ENCODE peak calls at places on chromosomes 2 and 18, in ten cellular contexts. P is AG08396; V is stimulated activated naive CD8-positive, alpha-beta T cell treated with anti-CD3 and anti-CD28 coated beads, Interleukin-15, amount 100 ng/mL, for 72 hours; M is stimulated activated CD4-positive, alpha-beta T cell treated with anti-CD3 and anti-CD28 coated beads, TNF-alpha, amount 100 ng/mL, for 4 hours; G is CD8-positive, alpha-beta T cell; U is T-helper 1 cell; Z is HFFc6; H is HEK293T; F is progenitor cell of endocrine pancreas; E is Panc1. R is an unnamed sample.

GRCh38 chr18:10412933-10413332 is 41.5 kb upstream of the APCDD1 start:
- DNase-seq in P (no peak), V (no peak), M (no peak), G (no peak), U (no peak), Z (no peak), H (no peak), F (no peak), E (no peak), R (no peak)

GRCh38 chr2:46519265-46519664 is 39.9 kb downstream of the TMEM247 start:
- DNase-seq in P (no peak), V (no peak), M (no peak), G (no peak), U (no peak), Z (no peak), H (no peak), F (no peak), E (no peak), R (no peak)

GRCh38 chr2:128602699-128603101 is 284.0 kb upstream of the HS6ST1 start:
- DNase-seq in P (no peak), V (no peak), M (no peak), G (no peak), U (no peak), Z (no peak), H (no peak), F (no peak), E (no peak), R (no peak)

GRCh38 chr2:118052474-118052873 is 35.8 kb upstream of the INSIG2 start:
- DNase-seq in P (no peak), V (no peak), M (no peak), G (no peak), U (no peak), Z (no peak), H (no peak), F (no peak), E (no peak), R (no peak)

GRCh38 chr18:72830109-72830508 is 37.7 kb downstream of the NETO1 start:
- DNase-seq in P (peak; percentile 26), V (no peak), M (no peak), G (no peak), U (no peak), Z (no peak), H (no peak), F (peak; percentile 60), E (no peak), R (no peak)

GRCh38 chr2:68653538-68653982 is 10.2 kb downstream of the PROKR1 start:
- DNase-seq in P (peak; percentile 18), V (peak; percentile 68), M (peak; percentile 9), G (peak; percentile 52), U (peak; percentile 87), Z (no peak), H (no peak), F (no peak), E (no peak), R (no peak)

GRCh38 chr2:218615868-218616315 is 8.2 kb downstream of the PLCD4 start:
- DNase-seq in P (no peak), V (no peak), M (no peak), G (no peak), U (no peak), Z (no peak), H (no peak), F (no peak), E (no peak), R (no peak)

GRCh38 chr2:105378921-105379383 is 19.9 kb downstream of the FHL2 start:
- DNase-seq in P (no peak), V (no peak), M (no peak), G (no peak), U (no peak), Z (no peak), H (no peak), F (no peak), E (no peak), R (no peak)

GRCh38 chr2:210337159-210337558 is 22.2 kb upstream of the MYL1 start:
- DNase-seq in P (no peak), V (no peak), M (no peak), G (no peak), U (no peak), Z (no peak), H (peak; percentile 12), F (no peak), E (no peak), R (no peak)

GRCh38 chr2:195848119-195848899 is 191.3 kb downstream of the SLC39A10 start:
- DNase-seq in P (no peak), V (no peak), M (no peak), G (no peak), U (no peak), Z (no peak), H (no peak), F (no peak), E (no peak), R (peak; percentile 1)

GRCh38 chr2:156867201-156867600 is 390.3 kb upstream of the GALNT5 start:
- DNase-seq in P (no peak), V (no peak), M (no peak), G (no peak), U (no peak), Z (no peak), H (no peak), F (no peak), E (no peak), R (no peak)

GRCh38 chr18:13280066-13280795 is 61.7 kb downstream of the LDLRAD4 start:
- DNase-seq in P (no peak), V (no peak), M (no peak), G (no peak), U (no peak), Z (no peak), H (no peak), F (no peak), E (no peak), R (no peak)

GRCh38 chr2:55618025-55618648 is 715 bp upstream of the PPP4R3B start:
- DNase-seq in P (no peak), V (no peak), M (no peak), G (no peak), U (no peak), Z (peak; percentile 0), H (no peak), F (no peak), E (no peak), R (no peak)

GRCh38 chr2:195658541-195658890 is 1.5 kb downstream of the SLC39A10 start:
- DNase-seq in P (peak; percentile 43), V (no peak), M (no peak), G (no peak), U (peak; percentile 62), Z (peak; percentile 73), H (no peak), F (no peak), E (peak; percentile 65), R (no peak)

GRCh38 chr2:216348909-216349308 is 23.4 kb downstream of the MARCHF4 start:
- DNase-seq in P (no peak), V (peak; percentile 28), M (no peak), G (no peak), U (peak; percentile 36), Z (peak; percentile 87), H (no peak), F (no peak), E (no peak), R (no peak)

GRCh38 chr2:86541282-86541681 is 22.0 kb downstream of the CHMP3 start:
- DNase-seq in P (no peak), V (no peak), M (no peak), G (no peak), U (no peak), Z (no peak), H (no peak), F (no peak), E (no peak), R (no peak)

GRCh38 chr2:52976132-52976949 is 791.3 kb upstream of the CHAC2 start:
- DNase-seq in P (no peak), V (no peak), M (no peak), G (no peak), U (no peak), Z (no peak), H (peak; percentile 9), F (no peak), E (peak; percentile 22), R (peak; percentile 36)

GRCh38 chr2:207766697-207767460 is 2.8 kb downstream of the FZD5 start:
- DNase-seq in P (no peak), V (peak; percentile 23), M (no peak), G (no peak), U (no peak), Z (no peak), H (no peak), F (peak; percentile 29), E (no peak), R (no peak)

GRCh38 chr2:218387369-218388194 is 5.5 kb downstream of the SLC11A1 start:
- DNase-seq in P (peak; percentile 62), V (no peak), M (no peak), G (no peak), U (no peak), Z (peak; percentile 57), H (peak; percentile 70), F (no peak), E (no peak), R (no peak)

GRCh38 chr2:95007061-95007609 is 18.4 kb upstream of the MAL start:
- DNase-seq in P (no peak), V (no peak), M (no peak), G (no peak), U (no peak), Z (no peak), H (no peak), F (no peak), E (no peak), R (no peak)

GRCh38 chr2:173021939-173022371 is 53.7 kb upstream of the MAP3K20 start:
- DNase-seq in P (peak; percentile 37), V (no peak), M (no peak), G (no peak), U (no peak), Z (peak; percentile 29), H (peak; percentile 17), F (no peak), E (no peak), R (no peak)

GRCh38 chr2:199851499-199851816 is 466 bp upstream of the FTCDNL1 start:
- DNase-seq in P (no peak), V (no peak), M (no peak), G (no peak), U (no peak), Z (no peak), H (no peak), F (no peak), E (no peak), R (no peak)

GRCh38 chr2:38603402-38604265 is 906 bp upstream of the HNRNPLL start:
- DNase-seq in P (peak; percentile 65), V (peak; percentile 79), M (peak; percentile 73), G (peak; percentile 85), U (peak; percentile 92), Z (peak; percentile 73), H (peak; percentile 77), F (peak; percentile 65), E (peak; percentile 76), R (peak; percentile 62)

GRCh38 chr2:167769020-167769419 is 478.4 kb downstream of the STK39 start:
- DNase-seq in P (no peak), V (no peak), M (no peak), G (no peak), U (no peak), Z (no peak), H (no peak), F (no peak), E (no peak), R (no peak)

GRCh38 chr2:72104821-72105588 is 42.7 kb downstream of the CYP26B1 start:
- DNase-seq in P (no peak), V (no peak), M (no peak), G (no peak), U (no peak), Z (no peak), H (no peak), F (no peak), E (no peak), R (no peak)

GRCh38 chr2:50746526-50746925 is 285.4 kb downstream of the NRXN1 start:
- DNase-seq in P (no peak), V (no peak), M (no peak), G (no peak), U (no peak), Z (no peak), H (peak; percentile 26), F (peak; percentile 10), E (no peak), R (peak; percentile 28)